ENCODE peak calls at places on chromosomes 3 and 15, in seven cellular contexts. One of them, this sample, is unnamed.

GRCh38 chr15:62894322-62895085 is 148.0 kb upstream of the TPM1 start:
- DNase-seq in NCI-H1694: no peak
- DNase-seq in NAMALWA: no peak
- DNase-seq in CD4-positive, alpha-beta memory T cell: no peak
- DNase-seq in AG10803: no peak
- DNase-seq in GM04504: no peak
- DNase-seq in thyroid gland: no peak
- DNase-seq in this sample: no peak

GRCh38 chr15:39041979-39042485 is 477.4 kb upstream of the RASGRP1 start:
- DNase-seq in NCI-H1694: no peak
- DNase-seq in NAMALWA: no peak
- DNase-seq in CD4-positive, alpha-beta memory T cell: no peak
- DNase-seq in AG10803: no peak
- DNase-seq in GM04504: no peak
- DNase-seq in thyroid gland: no peak
- DNase-seq in this sample: no peak

GRCh38 chr15:75696303-75696657 is 16.4 kb downstream of the CSPG4 start:
- DNase-seq in NCI-H1694: no peak
- DNase-seq in NAMALWA: no peak
- DNase-seq in CD4-positive, alpha-beta memory T cell: no peak
- DNase-seq in AG10803: peak
- DNase-seq in GM04504: no peak
- DNase-seq in thyroid gland: no peak
- DNase-seq in this sample: no peak

GRCh38 chr3:177141899-177142651 is 55.2 kb downstream of the TBL1XR1 start:
- DNase-seq in NCI-H1694: no peak
- DNase-seq in NAMALWA: peak
- DNase-seq in CD4-positive, alpha-beta memory T cell: peak
- DNase-seq in AG10803: no peak
- DNase-seq in GM04504: no peak
- DNase-seq in thyroid gland: no peak
- DNase-seq in this sample: no peak

GRCh38 chr3:53166781-53167291 is 5.8 kb downstream of the PRKCD start:
- DNase-seq in NCI-H1694: no peak
- DNase-seq in NAMALWA: no peak
- DNase-seq in CD4-positive, alpha-beta memory T cell: no peak
- DNase-seq in AG10803: peak
- DNase-seq in GM04504: peak
- DNase-seq in thyroid gland: peak
- DNase-seq in this sample: no peak

GRCh38 chr3:112635674-112636073 is 5.3 kb downstream of the CCDC80 start:
- DNase-seq in NCI-H1694: peak
- DNase-seq in NAMALWA: no peak
- DNase-seq in CD4-positive, alpha-beta memory T cell: no peak
- DNase-seq in AG10803: peak
- DNase-seq in GM04504: peak
- DNase-seq in thyroid gland: peak
- DNase-seq in this sample: no peak

GRCh38 chr15:83613716-83614115 is 40.2 kb upstream of the ADAMTSL3 start:
- DNase-seq in NCI-H1694: no peak
- DNase-seq in NAMALWA: no peak
- DNase-seq in CD4-positive, alpha-beta memory T cell: no peak
- DNase-seq in AG10803: peak
- DNase-seq in GM04504: no peak
- DNase-seq in thyroid gland: peak
- DNase-seq in this sample: no peak

GRCh38 chr15:78711638-78712037 is 70.6 kb upstream of the CHRNB4 start:
- DNase-seq in NCI-H1694: no peak
- DNase-seq in NAMALWA: no peak
- DNase-seq in CD4-positive, alpha-beta memory T cell: no peak
- DNase-seq in AG10803: no peak
- DNase-seq in GM04504: no peak
- DNase-seq in thyroid gland: no peak
- DNase-seq in this sample: no peak

GRCh38 chr3:4897765-4898453 is 81.3 kb upstream of the BHLHE40 start:
- DNase-seq in NCI-H1694: no peak
- DNase-seq in NAMALWA: no peak
- DNase-seq in CD4-positive, alpha-beta memory T cell: no peak
- DNase-seq in AG10803: peak
- DNase-seq in GM04504: no peak
- DNase-seq in thyroid gland: no peak
- DNase-seq in this sample: no peak

GRCh38 chr3:6542795-6543194 is 318.1 kb upstream of the GRM7 start:
- DNase-seq in NCI-H1694: no peak
- DNase-seq in NAMALWA: no peak
- DNase-seq in CD4-positive, alpha-beta memory T cell: no peak
- DNase-seq in AG10803: no peak
- DNase-seq in GM04504: no peak
- DNase-seq in thyroid gland: no peak
- DNase-seq in this sample: no peak

GRCh38 chr15:74889390-74889881 is 406 bp upstream of the MPI start:
- DNase-seq in NCI-H1694: no peak
- DNase-seq in NAMALWA: no peak
- DNase-seq in CD4-positive, alpha-beta memory T cell: no peak
- DNase-seq in AG10803: no peak
- DNase-seq in GM04504: no peak
- DNase-seq in thyroid gland: peak
- DNase-seq in this sample: no peak

GRCh38 chr3:124923833-124924232 is 10.7 kb downstream of the MUC13 start:
- DNase-seq in NCI-H1694: no peak
- DNase-seq in NAMALWA: peak
- DNase-seq in CD4-positive, alpha-beta memory T cell: no peak
- DNase-seq in AG10803: no peak
- DNase-seq in GM04504: no peak
- DNase-seq in thyroid gland: no peak
- DNase-seq in this sample: no peak

GRCh38 chr3:135325096-135325495 is 530.0 kb downstream of the EPHB1 start:
- DNase-seq in NCI-H1694: no peak
- DNase-seq in NAMALWA: no peak
- DNase-seq in CD4-positive, alpha-beta memory T cell: no peak
- DNase-seq in AG10803: no peak
- DNase-seq in GM04504: no peak
- DNase-seq in thyroid gland: peak
- DNase-seq in this sample: no peak

GRCh38 chr3:137205394-137206060 is 247.7 kb downstream of the IL20RB start:
- DNase-seq in NCI-H1694: no peak
- DNase-seq in NAMALWA: no peak
- DNase-seq in CD4-positive, alpha-beta memory T cell: no peak
- DNase-seq in AG10803: peak
- DNase-seq in GM04504: no peak
- DNase-seq in thyroid gland: no peak
- DNase-seq in this sample: no peak

GRCh38 chr3:67790043-67790442 is 135.6 kb upstream of the SUCLG2 start:
- DNase-seq in NCI-H1694: peak
- DNase-seq in NAMALWA: peak
- DNase-seq in CD4-positive, alpha-beta memory T cell: peak
- DNase-seq in AG10803: peak
- DNase-seq in GM04504: peak
- DNase-seq in thyroid gland: peak
- DNase-seq in this sample: peak

GRCh38 chr3:146577662-146578061 is 27.5 kb downstream of the PLSCR5 start:
- DNase-seq in NCI-H1694: peak
- DNase-seq in NAMALWA: peak
- DNase-seq in CD4-positive, alpha-beta memory T cell: peak
- DNase-seq in AG10803: peak
- DNase-seq in GM04504: peak
- DNase-seq in thyroid gland: no peak
- DNase-seq in this sample: no peak

GRCh38 chr3:73298243-73299183 is 237.1 kb downstream of the EBLN2 start:
- DNase-seq in NCI-H1694: no peak
- DNase-seq in NAMALWA: no peak
- DNase-seq in CD4-positive, alpha-beta memory T cell: no peak
- DNase-seq in AG10803: no peak
- DNase-seq in GM04504: no peak
- DNase-seq in thyroid gland: no peak
- DNase-seq in this sample: no peak

GRCh38 chr15:69591905-69592508 is 139.4 kb downstream of the RPLP1 start:
- DNase-seq in NCI-H1694: no peak
- DNase-seq in NAMALWA: no peak
- DNase-seq in CD4-positive, alpha-beta memory T cell: no peak
- DNase-seq in AG10803: no peak
- DNase-seq in GM04504: no peak
- DNase-seq in thyroid gland: no peak
- DNase-seq in this sample: no peak

GRCh38 chr15:42404461-42405235 is 45.3 kb downstream of the CAPN3 start:
- DNase-seq in NCI-H1694: no peak
- DNase-seq in NAMALWA: no peak
- DNase-seq in CD4-positive, alpha-beta memory T cell: no peak
- DNase-seq in AG10803: no peak
- DNase-seq in GM04504: no peak
- DNase-seq in thyroid gland: no peak
- DNase-seq in this sample: no peak

GRCh38 chr15:46854559-46854958 is 862.7 kb upstream of the SEMA6D start:
- DNase-seq in NCI-H1694: no peak
- DNase-seq in NAMALWA: no peak
- DNase-seq in CD4-positive, alpha-beta memory T cell: no peak
- DNase-seq in AG10803: peak
- DNase-seq in GM04504: no peak
- DNase-seq in thyroid gland: no peak
- DNase-seq in this sample: no peak

GRCh38 chr15:85837011-85837433 is 42.3 kb upstream of the KLHL25 start:
- DNase-seq in NCI-H1694: no peak
- DNase-seq in NAMALWA: no peak
- DNase-seq in CD4-positive, alpha-beta memory T cell: no peak
- DNase-seq in AG10803: no peak
- DNase-seq in GM04504: no peak
- DNase-seq in thyroid gland: no peak
- DNase-seq in this sample: no peak

GRCh38 chr3:189410522-189410921 is 220.7 kb upstream of the TP63 start:
- DNase-seq in NCI-H1694: no peak
- DNase-seq in NAMALWA: no peak
- DNase-seq in CD4-positive, alpha-beta memory T cell: no peak
- DNase-seq in AG10803: no peak
- DNase-seq in GM04504: no peak
- DNase-seq in thyroid gland: no peak
- DNase-seq in this sample: no peak

GRCh38 chr3:36484386-36484785 is 104.1 kb downstream of the STAC start:
- DNase-seq in NCI-H1694: no peak
- DNase-seq in NAMALWA: no peak
- DNase-seq in CD4-positive, alpha-beta memory T cell: no peak
- DNase-seq in AG10803: peak
- DNase-seq in GM04504: no peak
- DNase-seq in thyroid gland: no peak
- DNase-seq in this sample: no peak

GRCh38 chr3:170740285-170740684 is 129.7 kb downstream of the RPL22L1 start:
- DNase-seq in NCI-H1694: no peak
- DNase-seq in NAMALWA: no peak
- DNase-seq in CD4-positive, alpha-beta memory T cell: no peak
- DNase-seq in AG10803: no peak
- DNase-seq in GM04504: no peak
- DNase-seq in thyroid gland: no peak
- DNase-seq in this sample: no peak

GRCh38 chr15:91586542-91586941 is 267.0 kb upstream of the SLCO3A1 start:
- DNase-seq in NCI-H1694: no peak
- DNase-seq in NAMALWA: no peak
- DNase-seq in CD4-positive, alpha-beta memory T cell: no peak
- DNase-seq in AG10803: no peak
- DNase-seq in GM04504: no peak
- DNase-seq in thyroid gland: no peak
- DNase-seq in this sample: no peak

GRCh38 chr3:72482589-72483249 is 365.5 kb downstream of the SHQ1 start:
- DNase-seq in NCI-H1694: no peak
- DNase-seq in NAMALWA: peak
- DNase-seq in CD4-positive, alpha-beta memory T cell: peak
- DNase-seq in AG10803: peak
- DNase-seq in GM04504: peak
- DNase-seq in thyroid gland: peak
- DNase-seq in this sample: no peak

GRCh38 chr15:31069360-31070000 is 32.0 kb downstream of the TRPM1 start:
- DNase-seq in NCI-H1694: no peak
- DNase-seq in NAMALWA: no peak
- DNase-seq in CD4-positive, alpha-beta memory T cell: no peak
- DNase-seq in AG10803: peak
- DNase-seq in GM04504: no peak
- DNase-seq in thyroid gland: no peak
- DNase-seq in this sample: no peak

GRCh38 chr3:30277494-30277893 is 328.9 kb upstream of the TGFBR2 start:
- DNase-seq in NCI-H1694: no peak
- DNase-seq in NAMALWA: no peak
- DNase-seq in CD4-positive, alpha-beta memory T cell: no peak
- DNase-seq in AG10803: no peak
- DNase-seq in GM04504: no peak
- DNase-seq in thyroid gland: no peak
- DNase-seq in this sample: no peak

GRCh38 chr3:73580343-73580742 is 44.4 kb downstream of the PDZRN3 start:
- DNase-seq in NCI-H1694: no peak
- DNase-seq in NAMALWA: no peak
- DNase-seq in CD4-positive, alpha-beta memory T cell: no peak
- DNase-seq in AG10803: peak
- DNase-seq in GM04504: no peak
- DNase-seq in thyroid gland: no peak
- DNase-seq in this sample: no peak

GRCh38 chr3:34022147-34022546 is 223.7 kb downstream of the PDCD6IP start:
- DNase-seq in NCI-H1694: no peak
- DNase-seq in NAMALWA: no peak
- DNase-seq in CD4-positive, alpha-beta memory T cell: no peak
- DNase-seq in AG10803: no peak
- DNase-seq in GM04504: no peak
- DNase-seq in thyroid gland: no peak
- DNase-seq in this sample: no peak

GRCh38 chr3:127734754-127735473 is 62.2 kb downstream of the ABTB1 start:
- DNase-seq in NCI-H1694: no peak
- DNase-seq in NAMALWA: peak
- DNase-seq in CD4-positive, alpha-beta memory T cell: no peak
- DNase-seq in AG10803: peak
- DNase-seq in GM04504: peak
- DNase-seq in thyroid gland: peak
- DNase-seq in this sample: no peak

GRCh38 chr3:43913036-43913435 is 222.3 kb downstream of the ABHD5 start:
- DNase-seq in NCI-H1694: no peak
- DNase-seq in NAMALWA: no peak
- DNase-seq in CD4-positive, alpha-beta memory T cell: no peak
- DNase-seq in AG10803: no peak
- DNase-seq in GM04504: no peak
- DNase-seq in thyroid gland: no peak
- DNase-seq in this sample: no peak

GRCh38 chr15:42228036-42228435 is 19.9 kb upstream of the VPS39 start:
- DNase-seq in NCI-H1694: no peak
- DNase-seq in NAMALWA: no peak
- DNase-seq in CD4-positive, alpha-beta memory T cell: no peak
- DNase-seq in AG10803: no peak
- DNase-seq in GM04504: no peak
- DNase-seq in thyroid gland: no peak
- DNase-seq in this sample: no peak

GRCh38 chr3:123949606-123950005 is 11.4 kb downstream of the CCDC14 start:
- DNase-seq in NCI-H1694: no peak
- DNase-seq in NAMALWA: no peak
- DNase-seq in CD4-positive, alpha-beta memory T cell: no peak
- DNase-seq in AG10803: peak
- DNase-seq in GM04504: no peak
- DNase-seq in thyroid gland: no peak
- DNase-seq in this sample: no peak

GRCh38 chr3:129123314-129124060 is 1.9 kb upstream of the RAB43 start:
- DNase-seq in NCI-H1694: no peak
- DNase-seq in NAMALWA: peak
- DNase-seq in CD4-positive, alpha-beta memory T cell: peak
- DNase-seq in AG10803: peak
- DNase-seq in GM04504: peak
- DNase-seq in thyroid gland: no peak
- DNase-seq in this sample: no peak

GRCh38 chr3:195086341-195086740 is 184.6 kb downstream of the XXYLT1 start:
- DNase-seq in NCI-H1694: no peak
- DNase-seq in NAMALWA: no peak
- DNase-seq in CD4-positive, alpha-beta memory T cell: no peak
- DNase-seq in AG10803: no peak
- DNase-seq in GM04504: no peak
- DNase-seq in thyroid gland: peak
- DNase-seq in this sample: no peak

GRCh38 chr3:110384601-110385000 is 687.0 kb upstream of the NECTIN3 start:
- DNase-seq in NCI-H1694: no peak
- DNase-seq in NAMALWA: no peak
- DNase-seq in CD4-positive, alpha-beta memory T cell: no peak
- DNase-seq in AG10803: peak
- DNase-seq in GM04504: no peak
- DNase-seq in thyroid gland: no peak
- DNase-seq in this sample: no peak

GRCh38 chr3:46133285-46133684 is 74.8 kb downstream of the CCR1 start:
- DNase-seq in NCI-H1694: no peak
- DNase-seq in NAMALWA: no peak
- DNase-seq in CD4-positive, alpha-beta memory T cell: no peak
- DNase-seq in AG10803: no peak
- DNase-seq in GM04504: no peak
- DNase-seq in thyroid gland: no peak
- DNase-seq in this sample: no peak